ENCODE peak calls at places on chromosomes 12 and 14, in six cellular contexts. Z is GM12865, R is fibroblast of the aortic adventitia, T is cardiac fibroblast, O is HCT116, I is epithelial cell of esophagus. E is an unnamed sample.
A peak's percentile ranks its signal among the peaks of the same experiment; 100 is the strongest.

GRCh38 chr14:61838661-61839060 is 76.4 kb downstream of the SNAPC1 start:
- DNase-seq in I (peak; percentile 35), Z (no peak), T (peak; percentile 56), O (no peak), R (peak; percentile 52), E (no peak)

GRCh38 chr12:78703820-78704525 is 160.6 kb upstream of the SYT1 start:
- DNase-seq in O (peak; percentile 22), R (peak; percentile 85), Z (no peak), T (peak; percentile 51), I (peak; percentile 84), E (no peak)

GRCh38 chr12:29113101-29113500 is 36.0 kb upstream of the FAR2 start:
- DNase-seq in R (peak; percentile 2), O (peak; percentile 41), Z (no peak), I (peak; percentile 77), T (no peak), E (no peak)

GRCh38 chr12:102063066-102063465 is 1.3 kb upstream of the WASHC3 start:
- DNase-seq in T (no peak), I (no peak), R (no peak), Z (no peak), O (peak; percentile 47), E (no peak)

GRCh38 chr14:73467800-73468199 is 9.5 kb upstream of the NUMB start:
- DNase-seq in T (peak; percentile 58), O (no peak), R (no peak), I (no peak), Z (peak; percentile 20), E (no peak)

GRCh38 chr12:10365716-10366433 is 24.0 kb downstream of the KLRK1 start:
- DNase-seq in R (peak; percentile 47), I (peak; percentile 52), T (peak; percentile 32), Z (no peak), O (peak; percentile 26), E (no peak)

GRCh38 chr14:75667099-75667498 is 6.1 kb downstream of the TTLL5 start:
- DNase-seq in Z (no peak), I (no peak), R (no peak), T (no peak), O (no peak), E (no peak)

GRCh38 chr12:65511134-65511912 is 232.8 kb downstream of the MSRB3 start:
- DNase-seq in T (no peak), Z (no peak), I (no peak), O (no peak), R (no peak), E (peak; percentile 43)

GRCh38 chr14:98623806-98624430 is 648.1 kb downstream of the BCL11B start:
- DNase-seq in Z (no peak), O (no peak), T (no peak), R (no peak), I (no peak), E (no peak)

GRCh38 chr12:56040151-56040550 is 1.6 kb upstream of the RPS26 start:
- DNase-seq in I (no peak), O (no peak), R (no peak), T (no peak), Z (no peak), E (no peak)

GRCh38 chr12:20212036-20212435 is 156.3 kb upstream of the PDE3A start:
- DNase-seq in Z (no peak), R (peak; percentile 74), T (peak; percentile 80), I (no peak), O (no peak), E (no peak)

GRCh38 chr14:37709419-37710195 is 114.2 kb downstream of the TTC6 start:
- DNase-seq in I (peak; percentile 30), Z (no peak), O (peak; percentile 16), T (peak; percentile 7), R (peak; percentile 17), E (no peak)

GRCh38 chr14:80713076-80713850 is 228.3 kb downstream of the CEP128 start:
- DNase-seq in I (no peak), T (no peak), O (no peak), Z (no peak), R (no peak), E (no peak)

GRCh38 chr12:80183939-80184338 is 84.6 kb downstream of the OTOGL start:
- DNase-seq in Z (no peak), R (no peak), T (peak; percentile 13), O (no peak), I (peak; percentile 27), E (no peak)

GRCh38 chr12:7123806-7124519 is 4.7 kb downstream of the RBP5 start:
- DNase-seq in R (no peak), T (no peak), O (no peak), Z (no peak), I (no peak), E (no peak)

GRCh38 chr12:24307716-24308335 is 358.4 kb upstream of the SOX5 start:
- DNase-seq in O (no peak), R (no peak), I (no peak), T (no peak), Z (no peak), E (no peak)

GRCh38 chr12:6703631-6704030 is 3.0 kb upstream of the PIANP start:
- DNase-seq in Z (peak; percentile 31), R (no peak), T (no peak), I (no peak), O (no peak), E (no peak)

GRCh38 chr14:31080060-31080459 is 53.9 kb upstream of the STRN3 start:
- DNase-seq in I (peak; percentile 64), T (no peak), Z (no peak), R (peak; percentile 63), O (no peak), E (no peak)

GRCh38 chr14:82366803-82367202 is 833.1 kb upstream of the SEL1L start:
- DNase-seq in I (no peak), R (no peak), O (no peak), T (no peak), Z (no peak), E (no peak)

GRCh38 chr12:78441737-78442453 is 422.7 kb upstream of the SYT1 start:
- DNase-seq in R (no peak), Z (no peak), I (no peak), O (no peak), T (no peak), E (no peak)

GRCh38 chr14:99511421-99512109 is 30.4 kb downstream of the CCNK start:
- DNase-seq in I (no peak), T (peak; percentile 34), Z (no peak), R (peak; percentile 69), O (no peak), E (peak; percentile 25)

GRCh38 chr12:52063986-52064649 is 5.7 kb upstream of the ATG101 start:
- DNase-seq in I (peak; percentile 29), Z (no peak), T (peak; percentile 91), R (peak; percentile 92), O (no peak), E (peak; percentile 85)

GRCh38 chr12:94171595-94171930 is 23.2 kb downstream of the PLXNC1 start:
- DNase-seq in O (no peak), R (no peak), T (peak; percentile 46), I (no peak), Z (no peak), E (no peak)

GRCh38 chr14:20782280-20782890 is 1.3 kb downstream of the RNASE6 start:
- DNase-seq in O (no peak), T (no peak), R (no peak), Z (peak; percentile 64), I (no peak), E (no peak)

GRCh38 chr12:68977909-68978610 is 45.1 kb upstream of the CPM start:
- DNase-seq in I (no peak), Z (no peak), R (no peak), T (no peak), O (no peak), E (no peak)

GRCh38 chr14:68548194-68549056 is 244.4 kb downstream of the ZFP36L1 start:
- DNase-seq in Z (no peak), O (peak; percentile 82), I (peak; percentile 98), T (peak; percentile 99), R (peak; percentile 99), E (peak; percentile 91)

GRCh38 chr12:98370976-98371375 is 144.4 kb upstream of the TMPO start:
- DNase-seq in T (no peak), O (no peak), Z (no peak), I (no peak), R (no peak), E (no peak)

DNA sequence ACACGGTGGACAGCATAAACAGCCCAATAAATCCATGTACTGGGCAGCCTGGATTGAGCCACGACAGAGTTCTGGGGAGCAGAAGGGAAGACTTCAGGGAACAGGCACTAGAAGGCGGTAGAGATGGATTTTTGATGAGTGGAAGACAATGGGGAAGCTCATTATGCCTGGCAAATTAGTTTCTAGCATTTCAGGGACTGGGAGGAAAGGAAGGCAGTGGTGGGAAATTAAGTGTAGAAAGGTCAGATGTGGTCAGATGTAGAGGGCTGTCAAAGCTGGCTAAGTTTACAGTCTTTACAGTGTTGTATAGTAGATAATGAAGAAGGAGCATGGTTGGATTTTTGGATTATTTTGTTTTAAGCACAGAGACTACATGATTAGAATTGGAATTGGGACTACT is 9.1 kb downstream of the EGLN3 start:
- DNase-seq in I (no peak), T (no peak), O (no peak), Z (no peak), R (no peak), E (no peak)
- TF ChIP-seq CTCF in I (no peak), T (no peak), O (no peak), Z (no peak), R (no peak), E (no peak)

GRCh38 chr14:21987937-21988336 is 314.3 kb upstream of the OR4E1 start:
- DNase-seq in R (peak; percentile 2), O (peak; percentile 45), I (peak; percentile 47), Z (peak; percentile 8), T (peak; percentile 20), E (no peak)
- TF ChIP-seq CTCF in R (peak; percentile 40), O (peak; percentile 76), I (peak; percentile 53), Z (peak; percentile 19), T (peak; percentile 45), E (peak; percentile 28)

DNA sequence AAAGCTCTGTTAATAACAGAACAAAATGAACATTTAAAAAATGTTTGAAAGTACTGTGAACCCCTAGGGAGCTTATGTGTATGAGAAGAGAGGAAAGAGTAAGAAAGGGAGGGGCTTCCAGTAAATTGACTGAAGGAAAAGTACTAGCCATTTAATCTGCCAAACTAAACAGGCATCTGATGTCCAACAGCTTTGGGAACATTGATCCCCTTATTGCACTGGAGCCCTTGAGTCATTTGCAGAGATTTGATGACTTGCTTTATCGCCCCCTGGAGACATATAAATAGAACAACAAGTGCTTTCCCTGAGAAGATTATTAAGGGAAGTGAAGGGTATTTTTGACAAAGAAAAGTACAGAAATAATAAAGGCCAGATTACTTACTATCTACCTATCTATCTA is 319.3 kb upstream of the NOVA1 start:
- DNase-seq in I (peak; percentile 56), R (peak; percentile 72), T (peak; percentile 89), O (no peak), Z (no peak), E (no peak)
- TF ChIP-seq CTCF in I (peak; percentile 61), R (peak; percentile 61), T (peak; percentile 30), O (no peak), Z (no peak), E (no peak)

GRCh38 chr14:90645842-90646443 is 170.3 kb downstream of the TTC7B start:
- DNase-seq in O (peak; percentile 55), I (peak; percentile 43), R (peak; percentile 16), T (no peak), Z (no peak), E (no peak)

GRCh38 chr14:90642239-90642717 is 174.0 kb downstream of the TTC7B start:
- DNase-seq in T (peak; percentile 63), O (no peak), Z (no peak), I (no peak), R (no peak), E (no peak)

GRCh38 chr14:90644882-90645281 is 171.3 kb downstream of the TTC7B start:
- DNase-seq in I (peak; percentile 36), R (peak; percentile 86), T (peak; percentile 90), Z (no peak), O (no peak), E (peak; percentile 51)

GRCh38 chr14:90641111-90642010 is 174.9 kb downstream of the TTC7B start:
- DNase-seq in O (no peak), Z (no peak), R (no peak), I (no peak), T (no peak), E (no peak)

GRCh38 chr14:90643982-90644510 is 172.2 kb downstream of the TTC7B start:
- DNase-seq in I (no peak), Z (no peak), R (no peak), T (no peak), O (no peak), E (no peak)
- TF ChIP-seq CTCF in I (no peak), Z (no peak), R (no peak), T (no peak), O (no peak), E (no peak)